ENCODE peak calls at places on chromosomes 4 and X, in five cellular contexts. One of them, this sample, is unnamed.
A peak's percentile ranks its signal among the peaks of the same experiment; 100 is the strongest.

GRCh38 chr4:80035336-80035735 is 37.7 kb downstream of the ANTXR2 start:
- DNase-seq in effector memory CD4-positive, alpha-beta T cell: peak; percentile 3
- DNase-seq in lung: no peak
- DNase-seq in SJCRH30: no peak
- DNase-seq in colonic mucosa: peak; percentile 78
- DNase-seq in this sample: no peak

GRCh38 chr4:154164931-154165839 is 326.4 kb downstream of the DCHS2 start:
- DNase-seq in effector memory CD4-positive, alpha-beta T cell: no peak
- DNase-seq in lung: peak; percentile 63
- DNase-seq in SJCRH30: no peak
- DNase-seq in colonic mucosa: no peak
- DNase-seq in this sample: no peak

GRCh38 chrX:126137899-126138298 is 28.2 kb downstream of the DCAF12L2 start:
- DNase-seq in effector memory CD4-positive, alpha-beta T cell: no peak
- DNase-seq in lung: no peak
- DNase-seq in SJCRH30: peak; percentile 39
- DNase-seq in colonic mucosa: no peak
- DNase-seq in this sample: peak; percentile 1

GRCh38 chr4:134668237-134668636 is 466.6 kb upstream of the PABPC4L start:
- DNase-seq in effector memory CD4-positive, alpha-beta T cell: no peak
- DNase-seq in lung: no peak
- DNase-seq in SJCRH30: no peak
- DNase-seq in colonic mucosa: no peak
- DNase-seq in this sample: no peak

GRCh38 chr4:11428161-11428700 is 463 bp downstream of the HS3ST1 start:
- DNase-seq in effector memory CD4-positive, alpha-beta T cell: no peak
- DNase-seq in lung: no peak
- DNase-seq in SJCRH30: no peak
- DNase-seq in colonic mucosa: no peak
- DNase-seq in this sample: no peak

GRCh38 chr4:15037923-15038541 is 35.8 kb downstream of the CPEB2 start:
- DNase-seq in effector memory CD4-positive, alpha-beta T cell: no peak
- DNase-seq in lung: no peak
- DNase-seq in SJCRH30: no peak
- DNase-seq in colonic mucosa: no peak
- DNase-seq in this sample: no peak

GRCh38 chr4:145698507-145698906 is 18.6 kb downstream of the C4orf51 start:
- DNase-seq in effector memory CD4-positive, alpha-beta T cell: no peak
- DNase-seq in lung: no peak
- DNase-seq in SJCRH30: no peak
- DNase-seq in colonic mucosa: no peak
- DNase-seq in this sample: no peak

GRCh38 chr4:106266201-106266600 is 49.8 kb downstream of the TBCK start:
- DNase-seq in effector memory CD4-positive, alpha-beta T cell: no peak
- DNase-seq in lung: no peak
- DNase-seq in SJCRH30: peak; percentile 58
- DNase-seq in colonic mucosa: no peak
- DNase-seq in this sample: no peak

GRCh38 chrX:13258725-13259124 is 61.1 kb downstream of the ATXN3L start:
- DNase-seq in effector memory CD4-positive, alpha-beta T cell: no peak
- DNase-seq in lung: no peak
- DNase-seq in SJCRH30: no peak
- DNase-seq in colonic mucosa: no peak
- DNase-seq in this sample: no peak

GRCh38 chr4:145098675-145099037 is 545 bp downstream of the ABCE1 start:
- DNase-seq in effector memory CD4-positive, alpha-beta T cell: peak; percentile 17
- DNase-seq in lung: peak; percentile 40
- DNase-seq in SJCRH30: peak; percentile 52
- DNase-seq in colonic mucosa: peak; percentile 42
- DNase-seq in this sample: no peak

GRCh38 chr4:140213736-140214135 is 59.8 kb upstream of the MAML3 start:
- DNase-seq in effector memory CD4-positive, alpha-beta T cell: no peak
- DNase-seq in lung: no peak
- DNase-seq in SJCRH30: no peak
- DNase-seq in colonic mucosa: no peak
- DNase-seq in this sample: no peak

GRCh38 chr4:143262838-143263237 is 73.8 kb upstream of the GAB1 start:
- DNase-seq in effector memory CD4-positive, alpha-beta T cell: no peak
- DNase-seq in lung: no peak
- DNase-seq in SJCRH30: no peak
- DNase-seq in colonic mucosa: no peak
- DNase-seq in this sample: no peak

GRCh38 chr4:150960818-150961217 is 54.3 kb downstream of the LRBA start:
- DNase-seq in effector memory CD4-positive, alpha-beta T cell: no peak
- DNase-seq in lung: no peak
- DNase-seq in SJCRH30: peak; percentile 55
- DNase-seq in colonic mucosa: peak; percentile 28
- DNase-seq in this sample: peak; percentile 45

GRCh38 chr4:164753873-164754488 is at the start of gene SMIM31:
- DNase-seq in effector memory CD4-positive, alpha-beta T cell: no peak
- DNase-seq in lung: no peak
- DNase-seq in SJCRH30: peak; percentile 26
- DNase-seq in colonic mucosa: peak; percentile 60
- DNase-seq in this sample: no peak

GRCh38 chrX:103656623-103657022 is 27.8 kb downstream of the TCEAL1 start:
- DNase-seq in effector memory CD4-positive, alpha-beta T cell: no peak
- DNase-seq in lung: no peak
- DNase-seq in SJCRH30: no peak
- DNase-seq in colonic mucosa: no peak
- DNase-seq in this sample: no peak

GRCh38 chrX:39771089-39771488 is 326.7 kb downstream of the BCOR start:
- DNase-seq in effector memory CD4-positive, alpha-beta T cell: no peak
- DNase-seq in lung: no peak
- DNase-seq in SJCRH30: no peak
- DNase-seq in colonic mucosa: no peak
- DNase-seq in this sample: no peak

GRCh38 chr4:99894998-99895397 is 771 bp upstream of the LAMTOR3 start:
- DNase-seq in effector memory CD4-positive, alpha-beta T cell: no peak
- DNase-seq in lung: no peak
- DNase-seq in SJCRH30: no peak
- DNase-seq in colonic mucosa: no peak
- DNase-seq in this sample: no peak

GRCh38 chrX:55342533-55343501 is 78.1 kb upstream of the PAGE3 start:
- DNase-seq in effector memory CD4-positive, alpha-beta T cell: no peak
- DNase-seq in lung: no peak
- DNase-seq in SJCRH30: peak; percentile 38
- DNase-seq in colonic mucosa: peak; percentile 53
- DNase-seq in this sample: no peak

GRCh38 chr4:6373541-6374410 is 98.6 kb downstream of the PPP2R2C start:
- DNase-seq in effector memory CD4-positive, alpha-beta T cell: no peak
- DNase-seq in lung: no peak
- DNase-seq in SJCRH30: no peak
- DNase-seq in colonic mucosa: no peak
- DNase-seq in this sample: no peak

GRCh38 chrX:53716328-53717088 is 30.0 kb upstream of the HUWE1 start:
- DNase-seq in effector memory CD4-positive, alpha-beta T cell: peak; percentile 32
- DNase-seq in lung: no peak
- DNase-seq in SJCRH30: no peak
- DNase-seq in colonic mucosa: no peak
- DNase-seq in this sample: no peak

GRCh38 chr4:14167876-14168510 is 540.5 kb upstream of the BOD1L1 start:
- DNase-seq in effector memory CD4-positive, alpha-beta T cell: no peak
- DNase-seq in lung: no peak
- DNase-seq in SJCRH30: no peak
- DNase-seq in colonic mucosa: no peak
- DNase-seq in this sample: no peak

GRCh38 chrX:40176256-40176978 is 78.7 kb upstream of the BCOR start:
- DNase-seq in effector memory CD4-positive, alpha-beta T cell: peak; percentile 62
- DNase-seq in lung: peak; percentile 69
- DNase-seq in SJCRH30: peak; percentile 54
- DNase-seq in colonic mucosa: peak; percentile 71
- DNase-seq in this sample: peak; percentile 71

GRCh38 chr4:100100985-100101384 is 89.3 kb downstream of the DDIT4L start:
- DNase-seq in effector memory CD4-positive, alpha-beta T cell: no peak
- DNase-seq in lung: no peak
- DNase-seq in SJCRH30: peak; percentile 18
- DNase-seq in colonic mucosa: no peak
- DNase-seq in this sample: no peak

GRCh38 chrX:16712116-16712824 is at the start of gene CTPS2:
- DNase-seq in effector memory CD4-positive, alpha-beta T cell: no peak
- DNase-seq in lung: peak; percentile 65
- DNase-seq in SJCRH30: peak; percentile 86
- DNase-seq in colonic mucosa: peak; percentile 74
- DNase-seq in this sample: peak; percentile 71

GRCh38 chrX:97401154-97401553 is 517.4 kb downstream of the RPA4 start:
- DNase-seq in effector memory CD4-positive, alpha-beta T cell: no peak
- DNase-seq in lung: no peak
- DNase-seq in SJCRH30: no peak
- DNase-seq in colonic mucosa: no peak
- DNase-seq in this sample: peak; percentile 28
- H3K4me1 ChIP-seq in effector memory CD4-positive, alpha-beta T cell: no peaks in the 10 kb centered on the region
- H3K4me1 ChIP-seq in lung: no peaks in the 10 kb centered on the region
- H3K4me1 ChIP-seq in SJCRH30: no peaks in the 10 kb centered on the region
- H3K4me1 ChIP-seq in colonic mucosa: no peaks in the 10 kb centered on the region
- H3K4me1 ChIP-seq in this sample: no peaks in the 10 kb centered on the region

GRCh38 chrX:137587151-137587550 is 21.2 kb downstream of the ZIC3 start:
- DNase-seq in effector memory CD4-positive, alpha-beta T cell: no peak
- DNase-seq in lung: no peak
- DNase-seq in SJCRH30: no peak
- DNase-seq in colonic mucosa: no peak
- DNase-seq in this sample: no peak
- H3K4me1 ChIP-seq in effector memory CD4-positive, alpha-beta T cell: no peaks in the 10 kb centered on the region
- H3K4me1 ChIP-seq in lung: no peaks in the 10 kb centered on the region
- H3K4me1 ChIP-seq in SJCRH30: no peaks in the 10 kb centered on the region
- H3K4me1 ChIP-seq in colonic mucosa: no peaks in the 10 kb centered on the region
- H3K4me1 ChIP-seq in this sample: no peaks in the 10 kb centered on the region

GRCh38 chr4:40195182-40196177 is 1.4 kb upstream of the RHOH start:
- DNase-seq in effector memory CD4-positive, alpha-beta T cell: no peak
- DNase-seq in lung: no peak
- DNase-seq in SJCRH30: no peak
- DNase-seq in colonic mucosa: no peak
- DNase-seq in this sample: no peak
- H3K4me1 ChIP-seq in effector memory CD4-positive, alpha-beta T cell: peaks cover 33% of the 10 kb centered on the region
- H3K4me1 ChIP-seq in lung: peaks cover 4% of the 10 kb centered on the region
- H3K4me1 ChIP-seq in SJCRH30: peaks cover 13% of the 10 kb centered on the region
- H3K4me1 ChIP-seq in colonic mucosa: no peaks in the 10 kb centered on the region
- H3K4me1 ChIP-seq in this sample: peaks cover 19% of the 10 kb centered on the region

GRCh38 chr4:101218894-101219293 is 128.4 kb downstream of the PPP3CA start:
- DNase-seq in effector memory CD4-positive, alpha-beta T cell: no peak
- DNase-seq in lung: no peak
- DNase-seq in SJCRH30: no peak
- DNase-seq in colonic mucosa: peak; percentile 32
- DNase-seq in this sample: peak; percentile 3
- H3K4me1 ChIP-seq in effector memory CD4-positive, alpha-beta T cell: peaks cover 2% of the 10 kb centered on the region
- H3K4me1 ChIP-seq in lung: no peaks in the 10 kb centered on the region
- H3K4me1 ChIP-seq in SJCRH30: peaks cover 11% of the 10 kb centered on the region
- H3K4me1 ChIP-seq in colonic mucosa: peaks cover 6% of the 10 kb centered on the region
- H3K4me1 ChIP-seq in this sample: peaks cover 6% of the 10 kb centered on the region

DNA sequence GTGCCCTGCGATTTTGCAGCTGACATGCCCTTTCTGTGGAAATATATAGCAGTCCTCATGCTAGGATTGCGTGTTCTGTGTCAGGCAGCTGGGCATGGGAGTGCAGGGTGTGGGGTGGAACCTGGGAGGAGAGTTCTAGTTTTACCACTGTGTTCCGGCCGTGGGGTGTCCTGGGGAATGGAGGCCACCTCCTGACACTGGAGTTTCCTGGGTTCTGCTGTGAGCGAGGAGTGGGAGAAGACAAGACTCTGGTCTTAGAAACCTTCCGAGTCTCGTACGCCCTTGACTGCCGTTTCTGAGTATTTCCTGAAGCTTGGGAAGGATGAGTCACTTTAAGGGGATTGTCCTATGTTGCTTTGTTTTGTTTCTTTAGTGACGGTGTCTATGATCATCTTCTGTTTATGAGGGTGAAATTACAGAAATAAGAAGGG is 19.0 kb downstream of the CD99 start:
- DNase-seq in effector memory CD4-positive, alpha-beta T cell: no peak
- DNase-seq in lung: no peak
- DNase-seq in SJCRH30: no peak
- DNase-seq in colonic mucosa: no peak
- DNase-seq in this sample: no peak
- H3K4me1 ChIP-seq in effector memory CD4-positive, alpha-beta T cell: peaks cover 45% of the 10 kb centered on the region
- H3K4me1 ChIP-seq in lung: peaks cover 27% of the 10 kb centered on the region
- H3K4me1 ChIP-seq in SJCRH30: peaks cover 11% of the 10 kb centered on the region
- H3K4me1 ChIP-seq in colonic mucosa: peaks cover 5% of the 10 kb centered on the region
- H3K4me1 ChIP-seq in this sample: peaks cover 43% of the 10 kb centered on the region